ENCODE peak calls at places on chromosomes 11 and 22, in nine cellular contexts. One of them, this sample, is unnamed.

GRCh38 chr22:17536269-17536668 is 27.0 kb upstream of the SLC25A18 start:
- DNase-seq in cardiac fibroblast: no peak
- DNase-seq in foreskin keratinocyte: no peak
- DNase-seq in activated B cell treated with CpG ODN at 0.5 μM for 24 hours: no peak
- DNase-seq in RWPE2: no peak
- DNase-seq in astrocyte of the cerebellum: peak; percentile 4
- DNase-seq in prostate gland: no peak
- DNase-seq in NB4: no peak
- DNase-seq in heart left ventricle: no peak
- DNase-seq in this sample: no peak

GRCh38 chr11:112599861-112600533 is 339.3 kb upstream of the PLET1 start:
- DNase-seq in cardiac fibroblast: peak; percentile 36
- DNase-seq in foreskin keratinocyte: no peak
- DNase-seq in activated B cell treated with CpG ODN at 0.5 μM for 24 hours: no peak
- DNase-seq in RWPE2: no peak
- DNase-seq in astrocyte of the cerebellum: no peak
- DNase-seq in prostate gland: no peak
- DNase-seq in NB4: no peak
- DNase-seq in heart left ventricle: no peak
- DNase-seq in this sample: no peak

GRCh38 chr11:995752-996420 is 40.6 kb downstream of the MUC6 start:
- DNase-seq in cardiac fibroblast: no peak
- DNase-seq in foreskin keratinocyte: no peak
- DNase-seq in activated B cell treated with CpG ODN at 0.5 μM for 24 hours: no peak
- DNase-seq in RWPE2: no peak
- DNase-seq in astrocyte of the cerebellum: no peak
- DNase-seq in prostate gland: no peak
- DNase-seq in NB4: no peak
- DNase-seq in heart left ventricle: no peak
- DNase-seq in this sample: no peak

GRCh38 chr11:83571301-83571700 is 285.1 kb upstream of the CCDC90B start:
- DNase-seq in cardiac fibroblast: peak; percentile 18
- DNase-seq in foreskin keratinocyte: no peak
- DNase-seq in activated B cell treated with CpG ODN at 0.5 μM for 24 hours: no peak
- DNase-seq in RWPE2: no peak
- DNase-seq in astrocyte of the cerebellum: no peak
- DNase-seq in prostate gland: no peak
- DNase-seq in NB4: no peak
- DNase-seq in heart left ventricle: no peak
- DNase-seq in this sample: no peak

GRCh38 chr11:2700415-2701211 is 819 bp upstream of the KCNQ1OT1 start:
- DNase-seq in cardiac fibroblast: peak; percentile 25
- DNase-seq in foreskin keratinocyte: no peak
- DNase-seq in activated B cell treated with CpG ODN at 0.5 μM for 24 hours: peak; percentile 41
- DNase-seq in RWPE2: peak; percentile 66
- DNase-seq in astrocyte of the cerebellum: no peak
- DNase-seq in prostate gland: peak; percentile 42
- DNase-seq in NB4: peak; percentile 56
- DNase-seq in heart left ventricle: peak; percentile 75
- DNase-seq in this sample: peak; percentile 90

GRCh38 chr11:33376331-33377099 is 119.3 kb downstream of the HIPK3 start:
- DNase-seq in cardiac fibroblast: no peak
- DNase-seq in foreskin keratinocyte: no peak
- DNase-seq in activated B cell treated with CpG ODN at 0.5 μM for 24 hours: no peak
- DNase-seq in RWPE2: no peak
- DNase-seq in astrocyte of the cerebellum: no peak
- DNase-seq in prostate gland: no peak
- DNase-seq in NB4: no peak
- DNase-seq in heart left ventricle: no peak
- DNase-seq in this sample: no peak

GRCh38 chr22:45612940-45613339 is 58.7 kb upstream of the ATXN10 start:
- DNase-seq in cardiac fibroblast: peak; percentile 11
- DNase-seq in foreskin keratinocyte: no peak
- DNase-seq in activated B cell treated with CpG ODN at 0.5 μM for 24 hours: no peak
- DNase-seq in RWPE2: no peak
- DNase-seq in astrocyte of the cerebellum: no peak
- DNase-seq in prostate gland: no peak
- DNase-seq in NB4: no peak
- DNase-seq in heart left ventricle: no peak
- DNase-seq in this sample: no peak

GRCh38 chr11:124807660-124808270 is 7.6 kb upstream of the MSANTD2 start:
- DNase-seq in cardiac fibroblast: no peak
- DNase-seq in foreskin keratinocyte: no peak
- DNase-seq in activated B cell treated with CpG ODN at 0.5 μM for 24 hours: no peak
- DNase-seq in RWPE2: no peak
- DNase-seq in astrocyte of the cerebellum: no peak
- DNase-seq in prostate gland: no peak
- DNase-seq in NB4: no peak
- DNase-seq in heart left ventricle: no peak
- DNase-seq in this sample: no peak

GRCh38 chr11:40130427-40130826 is 1329.0 kb downstream of the LRRC4C start:
- DNase-seq in cardiac fibroblast: no peak
- DNase-seq in foreskin keratinocyte: no peak
- DNase-seq in activated B cell treated with CpG ODN at 0.5 μM for 24 hours: no peak
- DNase-seq in RWPE2: no peak
- DNase-seq in astrocyte of the cerebellum: no peak
- DNase-seq in prostate gland: no peak
- DNase-seq in NB4: peak; percentile 4
- DNase-seq in heart left ventricle: no peak
- DNase-seq in this sample: no peak

GRCh38 chr22:18968011-18968749 is 32.1 kb upstream of the PRODH start:
- DNase-seq in cardiac fibroblast: peak; percentile 18
- DNase-seq in foreskin keratinocyte: no peak
- DNase-seq in activated B cell treated with CpG ODN at 0.5 μM for 24 hours: no peak
- DNase-seq in RWPE2: no peak
- DNase-seq in astrocyte of the cerebellum: no peak
- DNase-seq in prostate gland: no peak
- DNase-seq in NB4: peak; percentile 44
- DNase-seq in heart left ventricle: peak; percentile 44
- DNase-seq in this sample: no peak

GRCh38 chr22:18971321-18971751 is 35.2 kb upstream of the PRODH start:
- DNase-seq in cardiac fibroblast: no peak
- DNase-seq in foreskin keratinocyte: no peak
- DNase-seq in activated B cell treated with CpG ODN at 0.5 μM for 24 hours: no peak
- DNase-seq in RWPE2: no peak
- DNase-seq in astrocyte of the cerebellum: no peak
- DNase-seq in prostate gland: no peak
- DNase-seq in NB4: no peak
- DNase-seq in heart left ventricle: no peak
- DNase-seq in this sample: no peak

GRCh38 chr22:18970948-18971315 is 34.8 kb upstream of the PRODH start:
- DNase-seq in cardiac fibroblast: no peak
- DNase-seq in foreskin keratinocyte: no peak
- DNase-seq in activated B cell treated with CpG ODN at 0.5 μM for 24 hours: no peak
- DNase-seq in RWPE2: no peak
- DNase-seq in astrocyte of the cerebellum: no peak
- DNase-seq in prostate gland: no peak
- DNase-seq in NB4: peak; percentile 32
- DNase-seq in heart left ventricle: no peak
- DNase-seq in this sample: no peak

GRCh38 chr22:18973264-18974031 is 37.4 kb upstream of the PRODH start:
- DNase-seq in cardiac fibroblast: no peak
- DNase-seq in foreskin keratinocyte: no peak
- DNase-seq in activated B cell treated with CpG ODN at 0.5 μM for 24 hours: no peak
- DNase-seq in RWPE2: no peak
- DNase-seq in astrocyte of the cerebellum: no peak
- DNase-seq in prostate gland: no peak
- DNase-seq in NB4: no peak
- DNase-seq in heart left ventricle: no peak
- DNase-seq in this sample: no peak

GRCh38 chr22:18970180-18970947 is 34.3 kb upstream of the PRODH start:
- DNase-seq in cardiac fibroblast: no peak
- DNase-seq in foreskin keratinocyte: no peak
- DNase-seq in activated B cell treated with CpG ODN at 0.5 μM for 24 hours: peak; percentile 31
- DNase-seq in RWPE2: no peak
- DNase-seq in astrocyte of the cerebellum: no peak
- DNase-seq in prostate gland: no peak
- DNase-seq in NB4: peak; percentile 26
- DNase-seq in heart left ventricle: no peak
- DNase-seq in this sample: peak; percentile 59
- TF ChIP-seq CTCF in cardiac fibroblast: no peak
- TF ChIP-seq CTCF in foreskin keratinocyte: no peak
- TF ChIP-seq CTCF in activated B cell treated with CpG ODN at 0.5 μM for 24 hours: no peak
- TF ChIP-seq CTCF in RWPE2: no peak
- TF ChIP-seq CTCF in astrocyte of the cerebellum: no peak
- TF ChIP-seq CTCF in prostate gland: no peak
- TF ChIP-seq CTCF in NB4: no peak
- TF ChIP-seq CTCF in heart left ventricle: no peak
- TF ChIP-seq CTCF in this sample: no peak

GRCh38 chr11:11901917-11902316 is 60.1 kb downstream of the USP47 start:
- DNase-seq in cardiac fibroblast: no peak
- DNase-seq in foreskin keratinocyte: no peak
- DNase-seq in activated B cell treated with CpG ODN at 0.5 μM for 24 hours: no peak
- DNase-seq in RWPE2: no peak
- DNase-seq in astrocyte of the cerebellum: no peak
- DNase-seq in prostate gland: no peak
- DNase-seq in NB4: no peak
- DNase-seq in heart left ventricle: no peak
- DNase-seq in this sample: no peak

GRCh38 chr11:11894486-11894885 is 52.7 kb downstream of the USP47 start:
- DNase-seq in cardiac fibroblast: peak; percentile 13
- DNase-seq in foreskin keratinocyte: no peak
- DNase-seq in activated B cell treated with CpG ODN at 0.5 μM for 24 hours: no peak
- DNase-seq in RWPE2: no peak
- DNase-seq in astrocyte of the cerebellum: peak; percentile 36
- DNase-seq in prostate gland: no peak
- DNase-seq in NB4: no peak
- DNase-seq in heart left ventricle: no peak
- DNase-seq in this sample: no peak

GRCh38 chr11:11895672-11896071 is 53.9 kb downstream of the USP47 start:
- DNase-seq in cardiac fibroblast: peak; percentile 35
- DNase-seq in foreskin keratinocyte: no peak
- DNase-seq in activated B cell treated with CpG ODN at 0.5 μM for 24 hours: no peak
- DNase-seq in RWPE2: no peak
- DNase-seq in astrocyte of the cerebellum: no peak
- DNase-seq in prostate gland: no peak
- DNase-seq in NB4: no peak
- DNase-seq in heart left ventricle: no peak
- DNase-seq in this sample: no peak

GRCh38 chr11:11898648-11899047 is 56.9 kb downstream of the USP47 start:
- DNase-seq in cardiac fibroblast: no peak
- DNase-seq in foreskin keratinocyte: no peak
- DNase-seq in activated B cell treated with CpG ODN at 0.5 μM for 24 hours: no peak
- DNase-seq in RWPE2: no peak
- DNase-seq in astrocyte of the cerebellum: no peak
- DNase-seq in prostate gland: no peak
- DNase-seq in NB4: no peak
- DNase-seq in heart left ventricle: no peak
- DNase-seq in this sample: no peak

GRCh38 chr11:11899401-11899800 is 57.6 kb downstream of the USP47 start:
- DNase-seq in cardiac fibroblast: no peak
- DNase-seq in foreskin keratinocyte: no peak
- DNase-seq in activated B cell treated with CpG ODN at 0.5 μM for 24 hours: no peak
- DNase-seq in RWPE2: no peak
- DNase-seq in astrocyte of the cerebellum: no peak
- DNase-seq in prostate gland: no peak
- DNase-seq in NB4: no peak
- DNase-seq in heart left ventricle: no peak
- DNase-seq in this sample: no peak
- TF ChIP-seq CTCF in cardiac fibroblast: no peak
- TF ChIP-seq CTCF in foreskin keratinocyte: peak; percentile 43
- TF ChIP-seq CTCF in activated B cell treated with CpG ODN at 0.5 μM for 24 hours: no peak
- TF ChIP-seq CTCF in RWPE2: peak; percentile 18
- TF ChIP-seq CTCF in astrocyte of the cerebellum: no peak
- TF ChIP-seq CTCF in prostate gland: no peak
- TF ChIP-seq CTCF in NB4: no peak
- TF ChIP-seq CTCF in heart left ventricle: no peak
- TF ChIP-seq CTCF in this sample: no peak

DNA sequence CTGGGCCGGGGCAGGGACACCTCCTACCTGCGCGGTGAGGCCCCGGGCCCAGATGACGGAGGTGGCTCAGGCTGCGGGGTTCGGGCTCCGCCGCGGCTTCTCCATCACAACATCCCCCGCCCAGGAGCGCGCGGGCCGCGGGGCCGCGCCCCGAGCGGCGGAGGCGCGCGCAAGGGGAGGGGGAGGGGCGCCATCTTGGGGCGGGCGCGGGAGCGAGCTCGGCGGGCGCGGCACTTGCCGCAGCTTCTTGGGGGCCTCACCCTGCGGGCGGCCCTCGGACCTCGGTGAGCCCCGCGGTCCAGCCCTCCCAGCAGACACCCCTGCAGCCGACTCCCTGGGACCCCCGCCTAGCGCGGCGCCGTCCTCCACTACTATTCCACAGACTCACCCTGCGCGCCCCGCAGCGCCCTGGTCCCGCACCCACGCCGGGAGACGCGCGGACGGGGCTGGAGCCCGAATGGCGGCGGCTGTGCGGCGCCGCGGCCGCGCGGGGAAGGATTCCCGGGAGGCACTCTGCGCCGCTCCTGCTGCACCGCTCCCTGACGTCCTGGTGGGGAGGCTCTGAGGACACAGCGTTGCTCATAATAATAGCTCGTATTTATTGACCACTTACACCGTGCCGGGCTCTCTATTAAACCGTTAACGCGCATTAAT is at the start of gene APBB1:
- DNase-seq in cardiac fibroblast: peak; percentile 46
- DNase-seq in foreskin keratinocyte: no peak
- DNase-seq in activated B cell treated with CpG ODN at 0.5 μM for 24 hours: peak; percentile 76
- DNase-seq in RWPE2: no peak
- DNase-seq in astrocyte of the cerebellum: no peak
- DNase-seq in prostate gland: peak; percentile 56
- DNase-seq in NB4: no peak
- DNase-seq in heart left ventricle: peak; percentile 78
- DNase-seq in this sample: peak; percentile 91
- TF ChIP-seq CTCF in cardiac fibroblast: peak; percentile 24
- TF ChIP-seq CTCF in foreskin keratinocyte: peak; percentile 30
- TF ChIP-seq CTCF in activated B cell treated with CpG ODN at 0.5 μM for 24 hours: no peak
- TF ChIP-seq CTCF in RWPE2: peak; percentile 10
- TF ChIP-seq CTCF in astrocyte of the cerebellum: no peak
- TF ChIP-seq CTCF in prostate gland: no peak
- TF ChIP-seq CTCF in NB4: no peak
- TF ChIP-seq CTCF in heart left ventricle: no peak
- TF ChIP-seq CTCF in this sample: peak; percentile 7

DNA sequence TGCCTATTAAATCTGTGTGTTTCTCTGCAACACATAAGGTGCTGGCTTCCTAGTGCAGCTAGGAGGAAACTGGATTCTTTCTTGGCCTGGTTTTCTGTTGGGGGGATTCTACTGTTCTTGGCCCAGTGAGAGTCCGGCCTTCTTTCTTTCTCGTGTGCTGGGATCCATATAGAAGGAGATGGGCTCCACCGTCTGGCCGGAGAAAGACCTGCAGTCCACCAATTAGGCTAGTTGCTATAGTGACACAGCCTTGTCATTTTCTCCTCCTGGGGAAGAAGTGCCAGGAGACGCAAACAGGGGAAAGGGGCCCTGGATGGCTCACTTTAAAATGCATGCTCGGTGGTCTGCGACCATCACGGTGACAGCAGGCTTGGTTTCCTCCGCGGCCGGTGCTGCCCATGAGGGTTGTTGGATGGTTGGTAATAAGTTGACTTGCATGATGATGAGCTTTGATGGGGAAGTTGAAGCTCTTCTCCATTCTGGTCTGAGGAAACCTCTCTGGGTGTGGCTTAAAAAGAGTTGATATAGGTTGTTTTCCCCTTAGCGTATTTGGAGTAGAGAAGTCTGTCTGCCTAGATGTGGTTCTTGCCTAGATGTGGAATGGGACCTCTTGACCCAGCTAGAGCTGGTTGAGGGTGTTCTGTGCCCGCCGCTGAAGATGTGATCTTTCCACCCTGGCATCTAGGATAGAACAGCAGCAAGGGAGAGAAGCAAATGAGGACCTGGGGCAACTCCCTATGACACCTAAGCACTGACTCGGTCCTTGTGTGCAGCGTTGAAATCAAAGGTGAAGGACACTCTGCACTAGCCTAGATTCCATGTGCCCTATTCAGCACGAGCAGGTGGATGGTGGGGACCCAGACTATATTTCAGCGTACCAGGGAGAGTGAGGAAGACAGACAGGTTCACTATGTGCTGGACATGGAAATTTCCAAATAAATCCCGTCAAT is 1335.0 kb downstream of the BRD1 start:
- DNase-seq in cardiac fibroblast: peak; percentile 73
- DNase-seq in foreskin keratinocyte: peak; percentile 10
- DNase-seq in activated B cell treated with CpG ODN at 0.5 μM for 24 hours: peak; percentile 32
- DNase-seq in RWPE2: no peak
- DNase-seq in astrocyte of the cerebellum: peak; percentile 76
- DNase-seq in prostate gland: peak; percentile 63
- DNase-seq in NB4: peak; percentile 66
- DNase-seq in heart left ventricle: peak; percentile 37
- DNase-seq in this sample: peak; percentile 74
- TF ChIP-seq CTCF in cardiac fibroblast: peak; percentile 80
- TF ChIP-seq CTCF in foreskin keratinocyte: peak; percentile 75
- TF ChIP-seq CTCF in activated B cell treated with CpG ODN at 0.5 μM for 24 hours: peak; percentile 26
- TF ChIP-seq CTCF in RWPE2: peak; percentile 80
- TF ChIP-seq CTCF in astrocyte of the cerebellum: peak; percentile 90
- TF ChIP-seq CTCF in prostate gland: peak; percentile 38
- TF ChIP-seq CTCF in NB4: peak; percentile 84
- TF ChIP-seq CTCF in heart left ventricle: peak; percentile 66
- TF ChIP-seq CTCF in this sample: peak; percentile 77